ENCODE peak calls at places on chromosomes 5 and 9, in ten cellular contexts. P is fibroblast of pulmonary artery, X is endothelial cell of umbilical vein, M is cardiac muscle cell, F is IMR-90, J is heart right ventricle, Y is dorsolateral prefrontal cortex, B is fibroblast of lung, H is colonic mucosa, A is epithelial cell of esophagus. V is an unnamed sample.

GRCh38 chr9:122354536-122355199 is 16.2 kb upstream of the PTGS1 start:
- DNase-seq in P (no peak), X (no peak), M (no peak), F (no peak), J (peak), Y (no peak), B (no peak), H (no peak), A (no peak), V (no peak)

GRCh38 chr9:128940271-128940921 is 7.0 kb downstream of the DOLK start:
- DNase-seq in P (no peak), X (peak), M (no peak), F (no peak), J (no peak), Y (no peak), B (no peak), H (no peak), A (no peak), V (no peak)

GRCh38 chr5:172959824-172960799 is 888 bp downstream of the RPL26L1 start:
- DNase-seq in P (no peak), X (no peak), M (no peak), F (no peak), J (no peak), Y (no peak), B (no peak), H (no peak), A (no peak), V (no peak)

GRCh38 chr5:112125910-112126309 is 293.2 kb downstream of the EPB41L4A start:
- DNase-seq in P (no peak), X (no peak), M (no peak), F (peak), J (no peak), Y (no peak), B (peak), H (no peak), A (no peak), V (no peak)

GRCh38 chr9:70792796-70793195 is 328.6 kb downstream of the TRPM3 start:
- DNase-seq in P (no peak), X (no peak), M (no peak), F (no peak), J (no peak), Y (no peak), B (no peak), H (no peak), A (no peak), V (no peak)

GRCh38 chr5:73814234-73814846 is 188.3 kb downstream of the ARHGEF28 start:
- DNase-seq in P (no peak), X (no peak), M (no peak), F (no peak), J (no peak), Y (no peak), B (no peak), H (no peak), A (no peak), V (no peak)

GRCh38 chr9:134541373-134541747 is 100.2 kb upstream of the COL5A1 start:
- DNase-seq in P (no peak), X (no peak), M (no peak), F (no peak), J (no peak), Y (no peak), B (no peak), H (no peak), A (no peak), V (no peak)

GRCh38 chr5:154308457-154309360 is 118.2 kb downstream of the GALNT10 start:
- DNase-seq in P (peak), X (peak), M (peak), F (peak), J (no peak), Y (no peak), B (peak), H (no peak), A (peak), V (no peak)

GRCh38 chr5:135429326-135429725 is 17.8 kb downstream of the DCANP1 start:
- DNase-seq in P (peak), X (no peak), M (peak), F (no peak), J (peak), Y (no peak), B (peak), H (no peak), A (no peak), V (no peak)

GRCh38 chr9:126494746-126495145 is 119.0 kb upstream of the LMX1B start:
- DNase-seq in P (no peak), X (no peak), M (no peak), F (no peak), J (no peak), Y (no peak), B (no peak), H (no peak), A (no peak), V (no peak)

GRCh38 chr9:106432631-106433030 is 430.3 kb upstream of the ZNF462 start:
- DNase-seq in P (no peak), X (no peak), M (no peak), F (no peak), J (no peak), Y (no peak), B (no peak), H (no peak), A (peak), V (no peak)

GRCh38 chr9:83508072-83508471 is 30.1 kb downstream of the FRMD3 start:
- DNase-seq in P (peak), X (peak), M (peak), F (no peak), J (no peak), Y (no peak), B (no peak), H (no peak), A (no peak), V (no peak)

GRCh38 chr5:16992006-16992405 is 55.9 kb upstream of the MYO10 start:
- DNase-seq in P (peak), X (peak), M (no peak), F (peak), J (no peak), Y (no peak), B (peak), H (no peak), A (peak), V (no peak)

DNA sequence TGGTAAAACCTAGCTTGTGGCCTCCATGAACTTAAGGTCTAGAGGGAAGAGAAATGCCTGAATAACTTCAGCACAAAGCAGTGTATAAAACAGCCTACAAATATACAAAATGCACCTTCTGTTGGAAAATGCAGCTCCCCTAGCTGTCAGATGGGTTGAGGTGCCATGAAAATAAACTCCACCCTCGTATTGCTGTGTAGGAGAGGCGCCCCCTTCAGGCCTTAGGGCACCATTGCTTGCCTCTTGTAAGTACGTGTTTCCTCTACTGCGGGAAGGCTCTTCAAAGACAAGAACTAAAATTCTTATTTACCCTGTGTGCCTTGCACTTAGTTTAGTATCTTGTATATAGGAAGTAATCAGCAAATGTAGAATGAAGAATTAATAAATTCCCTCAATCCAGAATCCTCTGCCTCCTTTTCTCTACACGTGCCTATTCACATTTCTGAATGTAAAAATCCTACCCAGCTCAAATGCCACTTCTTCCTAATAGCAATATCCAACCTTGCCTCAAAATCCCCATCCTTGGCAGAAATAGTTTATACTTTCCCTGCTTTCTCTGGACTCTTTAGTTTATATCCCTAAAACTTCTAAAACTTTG is 393.7 kb upstream of the PDE4D start:
- DNase-seq in P (peak), X (peak), M (peak), F (peak), J (no peak), Y (no peak), B (peak), H (peak), A (peak), V (peak)
- TF ChIP-seq CTCF in P (peak), X (peak), M (peak), F (no peak), J (no peak), Y (peak), B (peak), H (peak), A (peak), V (peak)

GRCh38 chr9:12818431-12819000 is 43.7 kb downstream of the LURAP1L start:
- DNase-seq in P (peak), X (no peak), M (peak), F (peak), J (no peak), Y (no peak), B (peak), H (peak), A (no peak), V (peak)
- H3K4me3 ChIP-seq in P (no peak), X (no peak), M (no peak), F (no peak), J (no peak), Y (no peak), B (no peak), H (no peak), A (no peak), V (no peak)

GRCh38 chr9:86275962-86276361 is 6.4 kb downstream of the ISCA1 start:
- DNase-seq in P (no peak), X (no peak), M (no peak), F (no peak), J (no peak), Y (no peak), B (no peak), H (no peak), A (peak), V (no peak)
- TF ChIP-seq CTCF in P (peak), X (no peak), M (peak), F (no peak), J (no peak), Y (peak), B (peak), H (no peak), A (peak), V (no peak)

DNA sequence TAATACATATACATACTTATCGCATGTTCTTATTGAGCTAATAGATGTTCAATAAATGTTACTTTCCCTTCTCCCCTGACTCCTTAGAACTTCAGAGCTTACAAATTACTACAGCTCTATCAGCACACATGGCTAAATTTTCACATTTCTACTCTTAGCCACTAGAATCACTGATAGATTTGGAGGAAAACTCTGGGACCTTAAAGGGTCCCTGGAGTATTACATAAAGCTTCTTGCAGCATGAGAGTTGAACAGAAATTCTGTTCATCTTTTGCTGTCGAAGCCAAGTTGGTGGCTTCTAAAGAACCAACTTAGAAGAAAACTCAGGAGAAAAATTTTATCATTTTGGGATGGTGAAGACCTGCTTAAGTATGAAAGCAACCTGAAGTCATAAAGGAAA is 15.5 kb downstream of the B4GALT1 start:
- DNase-seq in P (no peak), X (no peak), M (no peak), F (no peak), J (no peak), Y (no peak), B (no peak), H (no peak), A (no peak), V (no peak)
- H3K4me3 ChIP-seq in P (no peak), X (no peak), M (no peak), F (no peak), J (no peak), Y (no peak), B (no peak), H (no peak), A (no peak), V (no peak)

GRCh38 chr9:136949817-136950655 is 2.0 kb upstream of the LCN12 start:
- DNase-seq in P (peak), X (peak), M (peak), F (peak), J (peak), Y (peak), B (peak), H (peak), A (peak), V (peak)
- TF ChIP-seq CTCF in P (no peak), X (no peak), M (no peak), F (no peak), J (no peak), Y (peak), B (no peak), H (no peak), A (peak), V (peak)

GRCh38 chr5:175692996-175693700 is 35.3 kb downstream of the HRH2 start:
- DNase-seq in P (no peak), X (no peak), M (no peak), F (no peak), J (no peak), Y (peak), B (no peak), H (no peak), A (no peak), V (peak)

GRCh38 chr5:175692235-175692995 is 34.5 kb downstream of the HRH2 start:
- DNase-seq in P (no peak), X (no peak), M (no peak), F (no peak), J (no peak), Y (peak), B (no peak), H (no peak), A (no peak), V (no peak)

GRCh38 chr5:175690025-175690424 is 32.2 kb downstream of the HRH2 start:
- DNase-seq in P (no peak), X (no peak), M (no peak), F (no peak), J (no peak), Y (peak), B (no peak), H (no peak), A (no peak), V (no peak)

GRCh38 chr5:175690586-175690985 is 32.7 kb downstream of the HRH2 start:
- DNase-seq in P (no peak), X (no peak), M (no peak), F (no peak), J (no peak), Y (peak), B (no peak), H (no peak), A (no peak), V (no peak)

DNA sequence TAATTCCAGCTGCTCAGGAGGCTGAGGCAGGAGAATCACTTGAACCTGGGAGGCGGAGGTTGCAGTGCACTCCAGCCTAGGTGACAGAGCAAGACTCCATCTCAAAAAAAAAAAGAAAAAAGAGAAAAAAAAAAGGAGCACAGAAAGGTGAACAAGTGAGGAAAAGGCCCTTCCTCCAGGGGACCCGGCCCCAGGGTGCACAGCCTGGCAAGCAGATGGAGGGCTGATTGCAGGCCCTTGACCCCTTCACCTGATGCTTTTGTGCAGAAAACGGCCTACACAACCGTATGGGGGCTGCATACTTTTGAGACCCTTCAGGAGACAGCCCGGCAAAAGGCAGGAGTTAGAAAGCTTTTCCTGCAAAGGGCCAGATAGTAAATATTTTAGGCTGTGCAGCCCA is 33.9 kb downstream of the HRH2 start:
- DNase-seq in P (no peak), X (no peak), M (no peak), F (no peak), J (no peak), Y (peak), B (no peak), H (no peak), A (no peak), V (no peak)
- H3K4me3 ChIP-seq in P (no peak), X (no peak), M (no peak), F (no peak), J (no peak), Y (no peak), B (no peak), H (no peak), A (no peak), V (no peak)

DNA sequence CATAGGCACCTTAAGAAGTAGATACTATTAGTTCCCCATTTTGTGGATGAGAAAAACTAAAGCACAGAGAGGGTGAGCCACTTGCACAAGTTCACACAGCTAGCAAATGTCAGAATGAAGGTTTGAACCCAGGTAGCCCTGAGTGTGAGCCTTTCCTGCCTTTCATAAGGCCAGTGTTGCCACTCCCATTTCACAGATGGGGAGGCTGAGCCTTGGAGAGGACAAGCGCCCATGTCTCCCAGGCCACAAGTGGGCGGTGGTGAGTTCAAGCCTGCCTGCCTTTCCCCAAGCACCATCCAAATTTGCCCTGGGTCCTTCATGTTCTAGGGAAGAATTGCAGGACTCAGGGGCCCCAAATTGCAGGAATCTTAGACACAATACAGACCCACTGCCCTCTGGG is 50.6 kb downstream of the LHX2 start:
- DNase-seq in P (no peak), X (no peak), M (no peak), F (no peak), J (no peak), Y (no peak), B (no peak), H (no peak), A (no peak), V (no peak)
- TF ChIP-seq CTCF in P (peak), X (peak), M (peak), F (no peak), J (no peak), Y (no peak), B (peak), H (no peak), A (no peak), V (no peak)

GRCh38 chr9:37030591-37030939 is 3.5 kb downstream of the PAX5 start:
- DNase-seq in P (no peak), X (no peak), M (no peak), F (no peak), J (no peak), Y (no peak), B (no peak), H (no peak), A (no peak), V (no peak)

GRCh38 chr9:37029776-37030590 is 4.1 kb downstream of the PAX5 start:
- DNase-seq in P (no peak), X (no peak), M (no peak), F (no peak), J (no peak), Y (no peak), B (no peak), H (no peak), A (peak), V (peak)

GRCh38 chr9:37032713-37033112 is 1.4 kb downstream of the PAX5 start:
- DNase-seq in P (no peak), X (no peak), M (no peak), F (no peak), J (no peak), Y (no peak), B (no peak), H (no peak), A (no peak), V (no peak)

GRCh38 chr9:37031902-37032301 is 2.2 kb downstream of the PAX5 start:
- DNase-seq in P (no peak), X (no peak), M (no peak), F (no peak), J (no peak), Y (no peak), B (no peak), H (no peak), A (no peak), V (no peak)

DNA sequence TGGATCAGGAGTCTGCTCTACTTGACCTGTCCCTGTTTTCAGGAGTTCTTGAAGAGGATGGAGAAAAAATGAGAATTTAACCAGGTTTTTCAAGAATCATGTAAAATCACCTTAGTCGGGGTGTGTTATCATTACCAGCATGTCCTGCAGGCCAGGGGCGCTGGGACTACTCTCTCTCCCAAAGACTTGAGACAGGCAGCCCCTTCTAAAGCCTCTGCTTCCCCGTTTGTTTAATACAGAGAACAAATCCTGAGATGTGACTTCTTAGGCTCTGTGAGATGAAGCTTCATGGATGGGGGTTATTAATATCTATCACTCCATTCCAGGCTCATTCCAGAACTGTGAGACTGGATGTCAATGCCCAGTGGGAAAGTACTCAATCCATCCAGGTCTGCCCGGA is 3.0 kb downstream of the PAX5 start:
- DNase-seq in P (no peak), X (no peak), M (no peak), F (no peak), J (no peak), Y (no peak), B (no peak), H (no peak), A (no peak), V (no peak)
- H3K4me3 ChIP-seq in P (no peak), X (no peak), M (no peak), F (no peak), J (no peak), Y (no peak), B (no peak), H (no peak), A (no peak), V (no peak)

GRCh38 chr9:32350682-32351081 is 33.8 kb upstream of the ACO1 start:
- DNase-seq in P (peak), X (peak), M (peak), F (peak), J (no peak), Y (no peak), B (peak), H (no peak), A (peak), V (no peak)
- TF ChIP-seq CTCF in P (peak), X (no peak), M (peak), F (peak), J (no peak), Y (peak), B (no peak), H (no peak), A (peak), V (no peak)

V was measured in upper lobe of left lung.